ENCODE peak calls at places on chromosome 1, in eight cellular contexts. H, O, R, I, B, G, C and L are unnamed samples.

GRCh38 chr1:79323240-79324025 is 316.9 kb upstream of the ADGRL4 start:
- DNase-seq in H (peak), O (no peak), R (no peak), I (peak), B (peak), G (peak), C (no peak), L (no peak)

GRCh38 chr1:235181561-235182245 is 20.7 kb upstream of the RBM34 start:
- DNase-seq in H (no peak), O (no peak), R (no peak), I (no peak), B (no peak), G (no peak), C (no peak), L (no peak)

GRCh38 chr1:183414365-183414764 is 3.8 kb downstream of the NMNAT2 start:
- DNase-seq in H (no peak), O (no peak), R (no peak), I (no peak), B (no peak), G (no peak), C (no peak), L (no peak)

GRCh38 chr1:231091853-231092301 is 51.8 kb upstream of the FAM89A start:
- DNase-seq in H (peak), O (peak), R (peak), I (no peak), B (no peak), G (peak), C (peak), L (no peak)

GRCh38 chr1:156912861-156913808 is 7.3 kb upstream of the LRRC71 start:
- DNase-seq in H (no peak), O (peak), R (no peak), I (peak), B (no peak), G (no peak), C (no peak), L (no peak)

GRCh38 chr1:43367026-43367903 is 546 bp downstream of the ELOVL1 start:
- DNase-seq in H (no peak), O (peak), R (peak), I (peak), B (no peak), G (peak), C (peak), L (peak)

GRCh38 chr1:172824199-172824598 is 165.3 kb downstream of the FASLG start:
- DNase-seq in H (no peak), O (no peak), R (no peak), I (no peak), B (no peak), G (no peak), C (no peak), L (no peak)

GRCh38 chr1:18640228-18641004 is 9.8 kb downstream of the PAX7 start:
- DNase-seq in H (no peak), O (peak), R (no peak), I (no peak), B (no peak), G (no peak), C (no peak), L (no peak)

GRCh38 chr1:212791261-212791675 is 309 bp downstream of the NSL1 start:
- DNase-seq in H (no peak), O (peak), R (no peak), I (peak), B (peak), G (peak), C (no peak), L (no peak)